ENCODE peak calls at places on chromosomes 16 and 17, in ten cellular contexts. F is GM06990; N is GM12865; B is omental fat pad; M is AG09319; I is fibroblast of the aortic adventitia; Q is IMR-90; P is bronchial epithelial cell; G is HFF-Myc; S is activated CD8-positive, alpha-beta T cell treated with anti-CD3 and anti-CD28 coated beads for 36 hours. R is an unnamed sample.

GRCh38 chr16:57988929-57989328 is 11.5 kb downstream of the ZNF319 start:
- DNase-seq in F (no peak), N (peak), B (no peak), M (no peak), I (peak), Q (no peak), P (peak), G (no peak), S (no peak), R (no peak)

GRCh38 chr17:65278050-65278819 is 141.1 kb downstream of the RGS9 start:
- DNase-seq in F (no peak), N (peak), B (no peak), M (peak), I (peak), Q (peak), P (peak), G (no peak), S (peak), R (peak)

GRCh38 chr17:49388290-49388640 is 26.2 kb upstream of the ZNF652 start:
- DNase-seq in F (peak), N (peak), B (no peak), M (no peak), I (no peak), Q (no peak), P (no peak), G (no peak), S (peak), R (no peak)

GRCh38 chr16:10039220-10040096 is 142.8 kb downstream of the GRIN2A start:
- DNase-seq in F (peak), N (peak), B (no peak), M (no peak), I (peak), Q (no peak), P (peak), G (no peak), S (no peak), R (no peak)

GRCh38 chr17:61221597-61222471 is 177.8 kb upstream of the TBX2 start:
- DNase-seq in F (no peak), N (no peak), B (no peak), M (no peak), I (no peak), Q (peak), P (no peak), G (no peak), S (peak), R (no peak)

GRCh38 chr17:10435096-10435495 is 13.3 kb upstream of the MYH8 start:
- DNase-seq in F (no peak), N (no peak), B (no peak), M (no peak), I (peak), Q (no peak), P (no peak), G (no peak), S (no peak), R (no peak)

GRCh38 chr17:77375917-77376651 is 235.3 kb downstream of the SEC14L1 start:
- DNase-seq in F (no peak), N (no peak), B (no peak), M (no peak), I (peak), Q (peak), P (no peak), G (no peak), S (peak), R (no peak)

GRCh38 chr16:90043526-90043925 is 24.3 kb upstream of the DBNDD1 start:
- DNase-seq in F (no peak), N (no peak), B (no peak), M (no peak), I (no peak), Q (no peak), P (no peak), G (no peak), S (no peak), R (peak)

GRCh38 chr16:80299416-80299815 is 241.4 kb upstream of the DYNLRB2 start:
- DNase-seq in F (no peak), N (no peak), B (no peak), M (peak), I (peak), Q (no peak), P (no peak), G (no peak), S (no peak), R (peak)

DNA sequence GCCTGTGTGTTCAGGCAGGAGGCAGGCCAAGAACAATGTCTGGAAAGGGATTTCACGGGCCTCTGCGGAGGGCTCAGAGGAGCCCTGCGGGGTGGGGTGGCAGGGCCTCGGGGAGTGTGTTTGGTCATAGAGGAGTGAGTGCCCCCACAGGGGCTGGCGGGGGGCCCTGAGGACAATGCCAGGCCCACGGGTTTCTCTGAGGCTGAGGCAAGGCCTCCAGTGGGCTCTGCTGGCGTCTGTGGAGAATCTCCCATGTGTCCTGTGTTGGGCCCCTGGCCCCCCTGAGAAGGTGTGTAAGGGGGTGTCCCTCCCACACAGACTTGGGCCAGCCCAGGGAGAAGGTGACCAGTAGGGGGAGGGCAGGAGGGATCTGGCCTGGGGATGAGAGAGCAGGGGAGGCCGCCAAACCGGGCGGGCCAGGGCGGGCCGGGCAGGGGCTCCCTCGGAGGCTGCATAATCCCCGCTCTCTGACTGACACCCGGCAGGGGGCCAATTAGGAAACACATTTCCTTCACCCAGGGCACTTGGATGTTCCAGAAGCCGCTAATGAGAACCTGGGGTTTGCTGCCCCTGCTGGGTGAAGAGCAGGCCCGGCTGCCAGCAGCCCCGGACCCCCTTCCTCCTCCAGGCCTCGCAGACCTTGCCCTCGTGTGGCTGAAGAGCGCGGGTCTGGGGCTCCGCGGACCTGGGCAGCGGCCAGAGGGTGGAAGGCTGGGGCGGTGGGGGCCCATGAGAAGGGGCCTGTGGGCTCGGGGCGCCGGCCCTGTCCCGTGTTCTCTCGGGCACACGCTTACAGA is 204.2 kb downstream of the NTN1 start:
- DNase-seq in F (no peak), N (no peak), B (no peak), M (no peak), I (no peak), Q (no peak), P (no peak), G (no peak), S (no peak), R (no peak)
- TF ChIP-seq CTCF in F (no peak), N (no peak), B (no peak), M (no peak), I (no peak), Q (no peak), P (no peak), G (no peak), S (no peak), R (no peak)

DNA sequence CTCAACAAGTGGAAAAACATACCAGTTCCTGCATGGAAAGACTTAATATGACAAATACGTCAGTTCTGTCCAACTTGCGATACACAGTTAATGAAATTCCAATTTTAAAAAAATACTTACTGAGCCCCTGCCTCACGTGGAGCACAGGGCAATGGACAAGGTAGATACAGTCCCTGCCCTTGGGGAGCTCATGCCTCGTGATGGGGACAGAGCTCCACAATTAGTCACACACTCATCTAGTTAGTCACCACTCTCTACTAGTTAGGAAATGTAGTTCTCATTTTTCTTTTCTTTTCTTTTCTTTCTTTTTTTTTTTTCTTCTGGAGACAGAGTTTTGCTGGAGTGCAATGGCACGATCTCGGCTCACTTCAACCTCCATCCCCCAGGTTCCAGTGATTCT is 74.7 kb upstream of the CDH5 start:
- DNase-seq in F (no peak), N (no peak), B (no peak), M (no peak), I (no peak), Q (no peak), P (peak), G (no peak), S (no peak), R (no peak)
- TF ChIP-seq CTCF in F (no peak), N (no peak), B (no peak), M (no peak), I (no peak), Q (no peak), P (no peak), G (no peak), S (no peak), R (no peak)

GRCh38 chr16:77219437-77219836 is 20.2 kb downstream of the SYCE1L start:
- DNase-seq in F (no peak), N (no peak), B (no peak), M (no peak), I (no peak), Q (no peak), P (peak), G (no peak), S (no peak), R (no peak)

GRCh38 chr16:77221482-77221881 is 22.3 kb downstream of the SYCE1L start:
- DNase-seq in F (no peak), N (no peak), B (no peak), M (no peak), I (no peak), Q (peak), P (no peak), G (no peak), S (no peak), R (no peak)

GRCh38 chr16:77220427-77220826 is 21.2 kb downstream of the SYCE1L start:
- DNase-seq in F (no peak), N (peak), B (no peak), M (no peak), I (no peak), Q (no peak), P (no peak), G (no peak), S (no peak), R (no peak)

GRCh38 chr16:77225182-77225581 is 26.0 kb downstream of the SYCE1L start:
- DNase-seq in F (no peak), N (no peak), B (no peak), M (no peak), I (no peak), Q (no peak), P (no peak), G (no peak), S (no peak), R (no peak)

GRCh38 chr16:77223184-77223583 is 24.0 kb downstream of the SYCE1L start:
- DNase-seq in F (no peak), N (peak), B (no peak), M (no peak), I (no peak), Q (no peak), P (no peak), G (no peak), S (peak), R (no peak)
- TF ChIP-seq CTCF in F (peak), N (peak), B (no peak), M (no peak), I (no peak), Q (peak), P (peak), G (peak), S (peak), R (peak)

GRCh38 chr17:45270828-45271418 is 9.0 kb upstream of the SPATA32 start:
- DNase-seq in F (no peak), N (no peak), B (no peak), M (no peak), I (no peak), Q (no peak), P (no peak), G (no peak), S (peak), R (peak)
- TF ChIP-seq CTCF in F (peak), N (peak), B (no peak), M (peak), I (peak), Q (peak), P (peak), G (peak), S (peak), R (peak)

DNA sequence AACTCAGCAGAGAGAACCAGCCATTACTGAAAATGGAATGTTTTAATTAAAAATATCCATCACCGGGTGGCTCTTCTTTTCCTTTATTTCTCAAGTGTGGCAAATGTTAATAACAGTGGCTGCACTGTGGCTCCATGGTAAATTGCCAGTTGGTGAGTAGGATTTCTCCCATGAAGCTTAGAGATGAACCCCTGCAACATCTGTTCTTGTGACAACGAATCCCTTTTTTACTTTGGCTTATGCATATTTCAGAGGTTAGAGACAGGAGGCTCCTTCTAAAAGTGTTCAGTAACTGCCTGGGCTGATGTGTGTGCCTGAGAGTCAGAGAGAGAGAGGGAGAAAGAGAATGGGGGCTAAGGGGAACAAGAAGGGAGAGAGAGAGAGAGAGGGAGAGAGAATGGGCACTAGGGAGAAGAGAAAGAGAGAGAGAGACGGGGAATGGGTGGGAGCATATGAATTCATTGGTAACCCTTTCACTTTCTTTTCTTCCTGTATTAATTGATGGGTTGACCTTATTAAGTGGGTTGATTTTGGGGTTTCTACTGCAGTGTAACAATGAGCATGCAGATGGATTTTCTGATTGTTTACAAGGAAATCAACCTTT is 50.1 kb downstream of the RPTOR start:
- DNase-seq in F (no peak), N (no peak), B (no peak), M (no peak), I (no peak), Q (peak), P (no peak), G (no peak), S (no peak), R (no peak)
- TF ChIP-seq CTCF in F (no peak), N (no peak), B (no peak), M (no peak), I (no peak), Q (no peak), P (no peak), G (no peak), S (no peak), R (no peak)

GRCh38 chr17:39923836-39924690 is 3.3 kb downstream of the ORMDL3 start:
- DNase-seq in F (no peak), N (no peak), B (no peak), M (no peak), I (peak), Q (peak), P (no peak), G (no peak), S (peak), R (peak)
- TF ChIP-seq CTCF in F (peak), N (no peak), B (no peak), M (peak), I (peak), Q (peak), P (no peak), G (no peak), S (no peak), R (no peak)